ENCODE peak calls at places on chromosomes 3 and 15, in eight cellular contexts. One of them, this sample, is unnamed.

GRCh38 chr15:69131362-69132215 is 28.8 kb upstream of the GLCE start:
- DNase-seq in kidney epithelial cell: no peak
- DNase-seq in lower lobe of right lung: peak; percentile 55
- DNase-seq in mammary epithelial cell: no peak
- DNase-seq in ovary: no peak
- DNase-seq in PC-9: no peak
- DNase-seq in heart left ventricle: no peak
- DNase-seq in AG10803: no peak
- DNase-seq in this sample: no peak

GRCh38 chr3:41652506-41652905 is 309.4 kb downstream of the ULK4 start:
- DNase-seq in kidney epithelial cell: no peak
- DNase-seq in lower lobe of right lung: no peak
- DNase-seq in mammary epithelial cell: no peak
- DNase-seq in ovary: no peak
- DNase-seq in PC-9: no peak
- DNase-seq in heart left ventricle: no peak
- DNase-seq in AG10803: no peak
- DNase-seq in this sample: no peak

GRCh38 chr3:43243590-43244587 is 42.5 kb upstream of the SNRK start:
- DNase-seq in kidney epithelial cell: no peak
- DNase-seq in lower lobe of right lung: no peak
- DNase-seq in mammary epithelial cell: no peak
- DNase-seq in ovary: no peak
- DNase-seq in PC-9: no peak
- DNase-seq in heart left ventricle: no peak
- DNase-seq in AG10803: peak; percentile 70
- DNase-seq in this sample: no peak

GRCh38 chr15:62050118-62050517 is 10.1 kb downstream of the VPS13C start:
- DNase-seq in kidney epithelial cell: no peak
- DNase-seq in lower lobe of right lung: no peak
- DNase-seq in mammary epithelial cell: no peak
- DNase-seq in ovary: no peak
- DNase-seq in PC-9: no peak
- DNase-seq in heart left ventricle: no peak
- DNase-seq in AG10803: no peak
- DNase-seq in this sample: no peak

GRCh38 chr3:150727653-150728502 is 24.2 kb upstream of the ERICH6 start:
- DNase-seq in kidney epithelial cell: no peak
- DNase-seq in lower lobe of right lung: no peak
- DNase-seq in mammary epithelial cell: no peak
- DNase-seq in ovary: no peak
- DNase-seq in PC-9: no peak
- DNase-seq in heart left ventricle: no peak
- DNase-seq in AG10803: no peak
- DNase-seq in this sample: peak; percentile 86

GRCh38 chr3:16604433-16604832 is 790 bp downstream of the DAZL start:
- DNase-seq in kidney epithelial cell: no peak
- DNase-seq in lower lobe of right lung: no peak
- DNase-seq in mammary epithelial cell: no peak
- DNase-seq in ovary: no peak
- DNase-seq in PC-9: no peak
- DNase-seq in heart left ventricle: no peak
- DNase-seq in AG10803: no peak
- DNase-seq in this sample: no peak

GRCh38 chr3:12046406-12046805 is 42.2 kb downstream of the SYN2 start:
- DNase-seq in kidney epithelial cell: no peak
- DNase-seq in lower lobe of right lung: no peak
- DNase-seq in mammary epithelial cell: no peak
- DNase-seq in ovary: no peak
- DNase-seq in PC-9: no peak
- DNase-seq in heart left ventricle: no peak
- DNase-seq in AG10803: peak; percentile 1
- DNase-seq in this sample: peak; percentile 6

GRCh38 chr3:62604301-62604700 is 231.0 kb upstream of the FEZF2 start:
- DNase-seq in kidney epithelial cell: peak; percentile 91
- DNase-seq in lower lobe of right lung: no peak
- DNase-seq in mammary epithelial cell: peak; percentile 90
- DNase-seq in ovary: no peak
- DNase-seq in PC-9: peak; percentile 45
- DNase-seq in heart left ventricle: no peak
- DNase-seq in AG10803: peak; percentile 87
- DNase-seq in this sample: peak; percentile 96

GRCh38 chr3:138245026-138245425 is 57.9 kb downstream of the ARMC8 start:
- DNase-seq in kidney epithelial cell: no peak
- DNase-seq in lower lobe of right lung: no peak
- DNase-seq in mammary epithelial cell: no peak
- DNase-seq in ovary: no peak
- DNase-seq in PC-9: no peak
- DNase-seq in heart left ventricle: no peak
- DNase-seq in AG10803: no peak
- DNase-seq in this sample: no peak

GRCh38 chr3:141486416-141486734 is 452 bp upstream of the RASA2 start:
- DNase-seq in kidney epithelial cell: no peak
- DNase-seq in lower lobe of right lung: no peak
- DNase-seq in mammary epithelial cell: peak; percentile 77
- DNase-seq in ovary: no peak
- DNase-seq in PC-9: no peak
- DNase-seq in heart left ventricle: no peak
- DNase-seq in AG10803: no peak
- DNase-seq in this sample: peak; percentile 71

GRCh38 chr15:77831989-77832388 is 199.3 kb upstream of the LINGO1 start:
- DNase-seq in kidney epithelial cell: no peak
- DNase-seq in lower lobe of right lung: peak; percentile 6
- DNase-seq in mammary epithelial cell: no peak
- DNase-seq in ovary: peak; percentile 3
- DNase-seq in PC-9: no peak
- DNase-seq in heart left ventricle: no peak
- DNase-seq in AG10803: no peak
- DNase-seq in this sample: no peak

GRCh38 chr3:167837430-167837829 is 101.9 kb downstream of the SERPINI1 start:
- DNase-seq in kidney epithelial cell: no peak
- DNase-seq in lower lobe of right lung: no peak
- DNase-seq in mammary epithelial cell: no peak
- DNase-seq in ovary: no peak
- DNase-seq in PC-9: no peak
- DNase-seq in heart left ventricle: no peak
- DNase-seq in AG10803: peak; percentile 4
- DNase-seq in this sample: peak; percentile 23
- TF ChIP-seq CTCF in kidney epithelial cell: no peak
- TF ChIP-seq CTCF in lower lobe of right lung: no peak
- TF ChIP-seq CTCF in mammary epithelial cell: peak; percentile 28
- TF ChIP-seq CTCF in ovary: no peak
- TF ChIP-seq CTCF in PC-9: peak; percentile 47
- TF ChIP-seq CTCF in heart left ventricle: peak; percentile 36
- TF ChIP-seq CTCF in AG10803: peak; percentile 17
- TF ChIP-seq CTCF in this sample: no peak

DNA sequence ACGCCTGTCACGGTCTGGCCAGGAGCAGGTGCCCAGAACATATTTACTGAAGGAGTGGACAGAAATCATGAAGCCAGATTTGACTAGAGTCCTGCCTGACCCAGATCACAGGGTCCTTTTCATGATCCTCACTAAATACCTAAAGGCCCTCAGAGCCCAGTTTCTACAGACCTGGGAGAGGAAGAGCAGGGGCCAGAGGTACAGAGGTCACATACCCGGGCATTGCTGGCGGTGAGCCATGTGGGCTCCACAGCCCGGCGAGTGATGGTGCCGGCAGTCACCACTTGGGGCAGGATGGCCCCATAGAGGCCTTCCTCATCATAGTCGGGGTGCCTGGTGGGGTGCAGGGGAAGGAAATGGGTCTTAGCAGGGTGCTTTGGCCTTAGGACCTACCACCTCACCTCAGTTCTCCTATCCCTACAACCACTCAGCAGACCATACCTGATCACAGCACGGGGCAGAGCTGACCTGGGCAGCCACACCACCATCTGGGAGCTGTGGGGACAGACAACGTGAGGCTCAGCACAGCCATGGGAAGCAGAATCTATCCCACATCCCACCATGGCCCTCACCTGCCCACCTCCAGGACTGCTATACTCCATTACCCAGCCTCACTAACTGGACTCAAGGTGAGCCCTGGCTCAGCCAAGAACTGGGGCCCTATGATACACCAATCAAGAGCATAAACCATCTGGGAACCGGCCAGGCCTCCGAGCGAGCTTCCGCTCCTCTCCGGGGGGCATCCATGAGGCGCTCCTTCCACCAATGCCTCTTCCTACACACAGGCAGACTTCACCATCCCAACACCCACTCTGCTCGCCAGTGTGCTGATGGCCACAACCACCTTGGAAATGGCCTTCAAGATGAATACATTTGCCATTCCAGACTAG is 12.9 kb downstream of the POLG start:
- DNase-seq in kidney epithelial cell: no peak
- DNase-seq in lower lobe of right lung: no peak
- DNase-seq in mammary epithelial cell: no peak
- DNase-seq in ovary: no peak
- DNase-seq in PC-9: no peak
- DNase-seq in heart left ventricle: no peak
- DNase-seq in AG10803: no peak
- DNase-seq in this sample: no peak
- TF ChIP-seq CTCF in kidney epithelial cell: peak; percentile 12
- TF ChIP-seq CTCF in lower lobe of right lung: no peak
- TF ChIP-seq CTCF in mammary epithelial cell: no peak
- TF ChIP-seq CTCF in ovary: no peak
- TF ChIP-seq CTCF in PC-9: no peak
- TF ChIP-seq CTCF in heart left ventricle: no peak
- TF ChIP-seq CTCF in AG10803: no peak
- TF ChIP-seq CTCF in this sample: no peak

GRCh38 chr3:182139627-182140357 is 428.1 kb downstream of the SOX2 start:
- DNase-seq in kidney epithelial cell: no peak
- DNase-seq in lower lobe of right lung: no peak
- DNase-seq in mammary epithelial cell: no peak
- DNase-seq in ovary: no peak
- DNase-seq in PC-9: no peak
- DNase-seq in heart left ventricle: no peak
- DNase-seq in AG10803: no peak
- DNase-seq in this sample: no peak
- TF ChIP-seq CTCF in kidney epithelial cell: no peak
- TF ChIP-seq CTCF in lower lobe of right lung: no peak
- TF ChIP-seq CTCF in mammary epithelial cell: peak; percentile 3
- TF ChIP-seq CTCF in ovary: no peak
- TF ChIP-seq CTCF in PC-9: peak; percentile 44
- TF ChIP-seq CTCF in heart left ventricle: no peak
- TF ChIP-seq CTCF in AG10803: no peak
- TF ChIP-seq CTCF in this sample: no peak

DNA sequence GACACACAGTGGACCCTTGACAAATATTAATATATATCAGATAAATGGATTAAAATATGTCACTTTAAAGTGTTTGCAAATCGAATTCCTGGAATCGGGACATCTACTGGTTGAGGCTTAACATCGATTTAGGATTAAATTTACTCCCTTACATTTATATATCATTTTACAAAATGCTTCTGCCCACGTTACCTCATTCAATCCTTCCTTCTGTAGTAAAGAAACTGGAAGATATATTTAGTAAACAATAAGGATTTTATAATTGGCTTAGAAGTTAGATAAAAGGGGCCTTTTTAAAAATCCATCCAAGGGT is 1.3 kb downstream of the CLPX start:
- DNase-seq in kidney epithelial cell: no peak
- DNase-seq in lower lobe of right lung: no peak
- DNase-seq in mammary epithelial cell: no peak
- DNase-seq in ovary: no peak
- DNase-seq in PC-9: no peak
- DNase-seq in heart left ventricle: no peak
- DNase-seq in AG10803: no peak
- DNase-seq in this sample: no peak
- TF ChIP-seq CTCF in kidney epithelial cell: no peak
- TF ChIP-seq CTCF in lower lobe of right lung: no peak
- TF ChIP-seq CTCF in mammary epithelial cell: no peak
- TF ChIP-seq CTCF in ovary: no peak
- TF ChIP-seq CTCF in PC-9: no peak
- TF ChIP-seq CTCF in heart left ventricle: no peak
- TF ChIP-seq CTCF in AG10803: peak; percentile 5
- TF ChIP-seq CTCF in this sample: no peak

DNA sequence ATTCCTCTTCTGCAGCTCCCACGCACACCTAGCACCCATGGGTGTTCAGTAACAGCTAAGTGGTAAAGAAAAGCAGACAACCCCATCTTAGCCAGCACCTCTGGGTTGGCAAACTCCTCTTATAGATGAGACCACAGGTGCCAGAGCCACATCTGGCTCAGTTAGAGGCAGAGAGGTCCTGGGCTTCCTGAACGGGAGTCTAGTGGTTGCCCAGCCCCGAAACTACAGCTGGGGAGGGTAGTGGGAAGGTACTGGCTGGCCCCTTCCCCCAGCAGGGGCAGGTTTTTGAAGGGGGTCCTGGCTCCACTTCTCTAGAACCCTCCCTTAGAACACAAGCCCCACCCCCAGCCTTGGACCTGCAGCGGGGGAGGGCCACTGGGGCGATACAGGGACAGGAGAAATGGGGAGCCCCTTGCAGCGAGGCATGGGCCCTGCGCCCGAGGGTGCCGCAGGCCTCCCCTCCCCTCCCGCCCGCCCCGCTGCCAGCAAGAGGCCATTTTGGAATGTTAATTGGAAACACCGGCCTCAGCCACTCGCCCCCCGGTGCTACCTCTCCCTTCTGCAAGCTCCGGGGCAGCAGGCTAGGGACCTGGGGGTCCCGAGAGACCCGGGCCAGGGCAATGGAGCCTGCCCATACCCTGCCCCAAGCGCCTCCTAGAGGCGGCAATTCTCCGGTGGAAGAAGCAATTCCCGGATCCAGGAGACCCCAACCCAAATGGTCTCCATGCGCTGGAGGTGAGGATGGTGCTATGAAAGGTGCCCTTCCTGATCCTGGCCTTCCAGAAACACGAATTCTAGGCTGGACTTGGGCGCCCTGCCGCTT is 1.5 kb downstream of the DUSP7 start:
- DNase-seq in kidney epithelial cell: no peak
- DNase-seq in lower lobe of right lung: no peak
- DNase-seq in mammary epithelial cell: no peak
- DNase-seq in ovary: peak; percentile 61
- DNase-seq in PC-9: no peak
- DNase-seq in heart left ventricle: no peak
- DNase-seq in AG10803: peak; percentile 42
- DNase-seq in this sample: peak; percentile 35
- TF ChIP-seq CTCF in kidney epithelial cell: peak; percentile 47
- TF ChIP-seq CTCF in lower lobe of right lung: no peak
- TF ChIP-seq CTCF in mammary epithelial cell: peak; percentile 34
- TF ChIP-seq CTCF in ovary: no peak
- TF ChIP-seq CTCF in PC-9: peak; percentile 30
- TF ChIP-seq CTCF in heart left ventricle: peak; percentile 35
- TF ChIP-seq CTCF in AG10803: peak; percentile 25
- TF ChIP-seq CTCF in this sample: peak; percentile 27

DNA sequence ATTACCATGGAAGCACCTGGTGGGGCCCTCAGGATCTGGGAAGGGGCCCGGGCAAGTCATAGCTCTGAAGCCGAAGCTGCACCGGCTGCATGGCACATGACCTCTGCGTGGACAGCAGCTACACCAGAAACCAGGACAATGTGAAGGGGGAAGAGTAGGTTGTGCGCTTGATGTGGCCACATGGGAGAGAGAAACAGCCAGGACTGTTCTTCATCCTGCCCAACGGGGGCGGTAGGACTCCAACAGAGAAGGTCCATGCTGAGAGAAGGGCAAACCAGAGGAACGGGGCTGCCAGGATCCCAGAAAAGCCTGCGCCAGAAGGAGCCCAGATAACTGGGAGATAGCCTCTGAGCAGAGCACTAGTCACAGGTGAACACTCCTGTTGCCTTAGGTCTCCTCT is 54.9 kb upstream of the PRR20G start:
- DNase-seq in kidney epithelial cell: no peak
- DNase-seq in lower lobe of right lung: no peak
- DNase-seq in mammary epithelial cell: no peak
- DNase-seq in ovary: no peak
- DNase-seq in PC-9: no peak
- DNase-seq in heart left ventricle: no peak
- DNase-seq in AG10803: no peak
- DNase-seq in this sample: no peak
- TF ChIP-seq CTCF in kidney epithelial cell: no peak
- TF ChIP-seq CTCF in lower lobe of right lung: no peak
- TF ChIP-seq CTCF in mammary epithelial cell: peak; percentile 9
- TF ChIP-seq CTCF in ovary: no peak
- TF ChIP-seq CTCF in PC-9: no peak
- TF ChIP-seq CTCF in heart left ventricle: no peak
- TF ChIP-seq CTCF in AG10803: no peak
- TF ChIP-seq CTCF in this sample: no peak